ENCODE peak calls at places on chromosomes 7 and 10, in four cellular contexts. One of them, this sample, is unnamed.

GRCh38 chr7:137932881-137933269 is 69.0 kb downstream of the CREB3L2 start:
- DNase-seq in K562: no peak
- DNase-seq in GM23248: peak; percentile 90
- DNase-seq in endodermal cell: no peak
- DNase-seq in this sample: no peak

GRCh38 chr10:127834221-127834620 is 58.5 kb downstream of the CLRN3 start:
- DNase-seq in endodermal cell: peak; percentile 28
- DNase-seq in GM23248: no peak
- DNase-seq in K562: no peak
- DNase-seq in this sample: no peak

GRCh38 chr7:142279616-142280015 is 21.8 kb upstream of the PRSS58 start:
- DNase-seq in GM23248: no peak
- DNase-seq in endodermal cell: no peak
- DNase-seq in K562: no peak
- DNase-seq in this sample: no peak

GRCh38 chr10:63166742-63167258 is 33.7 kb downstream of the NRBF2 start:
- DNase-seq in GM23248: peak; percentile 82
- DNase-seq in K562: peak; percentile 40
- DNase-seq in endodermal cell: no peak
- DNase-seq in this sample: peak; percentile 75

GRCh38 chr10:7075110-7075509 is 335.7 kb downstream of the SFMBT2 start:
- DNase-seq in K562: no peak
- DNase-seq in endodermal cell: no peak
- DNase-seq in GM23248: no peak
- DNase-seq in this sample: no peak

GRCh38 chr10:71052261-71052660 is 160.1 kb upstream of the UNC5B start:
- DNase-seq in endodermal cell: no peak
- DNase-seq in K562: no peak
- DNase-seq in GM23248: no peak
- DNase-seq in this sample: no peak

GRCh38 chr7:36309301-36309700 is 80.4 kb upstream of the ANLN start:
- DNase-seq in K562: no peak
- DNase-seq in GM23248: no peak
- DNase-seq in endodermal cell: peak; percentile 51
- DNase-seq in this sample: no peak

GRCh38 chr7:30920021-30920583 is 8.4 kb downstream of the AQP1 start:
- DNase-seq in K562: no peak
- DNase-seq in endodermal cell: peak; percentile 38
- DNase-seq in GM23248: peak; percentile 61
- DNase-seq in this sample: no peak

GRCh38 chr7:2782565-2782964 is 61.5 kb downstream of the GNA12 start:
- DNase-seq in K562: no peak
- DNase-seq in endodermal cell: no peak
- DNase-seq in GM23248: no peak
- DNase-seq in this sample: no peak

GRCh38 chr10:29600067-29600466 is 34.7 kb downstream of the SVIL start:
- DNase-seq in endodermal cell: no peak
- DNase-seq in GM23248: peak; percentile 65
- DNase-seq in K562: no peak
- DNase-seq in this sample: no peak

GRCh38 chr7:117682681-117683385 is 190.4 kb downstream of the CTTNBP2 start:
- DNase-seq in endodermal cell: peak; percentile 68
- DNase-seq in GM23248: peak; percentile 2
- DNase-seq in K562: no peak
- DNase-seq in this sample: no peak

GRCh38 chr10:90125966-90126600 is 424.7 kb downstream of the KIF20B start:
- DNase-seq in K562: no peak
- DNase-seq in GM23248: no peak
- DNase-seq in endodermal cell: no peak
- DNase-seq in this sample: no peak

GRCh38 chr10:132158810-132159209 is 27.9 kb upstream of the DPYSL4 start:
- DNase-seq in GM23248: no peak
- DNase-seq in K562: no peak
- DNase-seq in endodermal cell: no peak
- DNase-seq in this sample: no peak

GRCh38 chr10:121078672-121079102 is 227.5 kb downstream of the WDR11 start:
- DNase-seq in endodermal cell: peak; percentile 44
- DNase-seq in K562: no peak
- DNase-seq in GM23248: no peak
- DNase-seq in this sample: no peak

GRCh38 chr7:128405345-128406146 is 4.2 kb downstream of the IMPDH1 start:
- DNase-seq in endodermal cell: peak; percentile 80
- DNase-seq in K562: peak; percentile 98
- DNase-seq in GM23248: peak; percentile 75
- DNase-seq in this sample: peak; percentile 87

GRCh38 chr10:53899463-53899862 is 901.6 kb downstream of the PCDH15 start:
- DNase-seq in GM23248: no peak
- DNase-seq in endodermal cell: no peak
- DNase-seq in K562: no peak
- DNase-seq in this sample: no peak

GRCh38 chr7:143929224-143929920 is 5.7 kb upstream of the OR2F2 start:
- DNase-seq in GM23248: peak; percentile 55
- DNase-seq in K562: no peak
- DNase-seq in endodermal cell: no peak
- DNase-seq in this sample: no peak

GRCh38 chr7:133452611-133453010 is 199.7 kb downstream of the EXOC4 start:
- DNase-seq in K562: no peak
- DNase-seq in endodermal cell: no peak
- DNase-seq in GM23248: no peak
- DNase-seq in this sample: no peak

GRCh38 chr10:11830836-11831519 is 7.8 kb downstream of the PROSER2 start:
- DNase-seq in endodermal cell: peak; percentile 68
- DNase-seq in K562: no peak
- DNase-seq in GM23248: no peak
- DNase-seq in this sample: no peak

GRCh38 chr10:30185916-30186315 is 126.5 kb upstream of the JCAD start:
- DNase-seq in GM23248: peak; percentile 92
- DNase-seq in endodermal cell: no peak
- DNase-seq in K562: no peak
- DNase-seq in this sample: no peak

GRCh38 chr10:74955796-74956195 is 129.4 kb downstream of the KAT6B start:
- DNase-seq in K562: no peak
- DNase-seq in GM23248: no peak
- DNase-seq in endodermal cell: no peak
- DNase-seq in this sample: no peak

GRCh38 chr10:110141747-110142625 is 65.4 kb upstream of the MXI1 start:
- DNase-seq in endodermal cell: no peak
- DNase-seq in K562: no peak
- DNase-seq in GM23248: no peak
- DNase-seq in this sample: no peak

GRCh38 chr7:115869811-115870210 is 160.8 kb downstream of the TFEC start:
- DNase-seq in GM23248: no peak
- DNase-seq in endodermal cell: no peak
- DNase-seq in K562: no peak
- DNase-seq in this sample: no peak

GRCh38 chr7:85456254-85456653 is 269.4 kb upstream of the SEMA3D start:
- DNase-seq in GM23248: no peak
- DNase-seq in K562: no peak
- DNase-seq in endodermal cell: no peak
- DNase-seq in this sample: no peak

GRCh38 chr10:17003151-17003550 is 126.5 kb downstream of the CUBN start:
- DNase-seq in GM23248: peak; percentile 93
- DNase-seq in endodermal cell: peak; percentile 29
- DNase-seq in K562: peak; percentile 68
- DNase-seq in this sample: no peak

GRCh38 chr10:11180228-11180627 is 162.6 kb downstream of the CELF2 start:
- DNase-seq in GM23248: no peak
- DNase-seq in endodermal cell: no peak
- DNase-seq in K562: peak; percentile 21
- DNase-seq in this sample: no peak

GRCh38 chr10:79298403-79299244 is 48.6 kb upstream of the PPIF start:
- DNase-seq in K562: peak; percentile 73
- DNase-seq in endodermal cell: no peak
- DNase-seq in GM23248: peak; percentile 100
- DNase-seq in this sample: no peak

GRCh38 chr7:159026271-159027047 is 118.2 kb downstream of the VIPR2 start:
- DNase-seq in endodermal cell: peak; percentile 67
- DNase-seq in GM23248: no peak
- DNase-seq in K562: no peak
- DNase-seq in this sample: peak; percentile 93

GRCh38 chr7:159025161-159025779 is 119.4 kb downstream of the VIPR2 start:
- DNase-seq in K562: no peak
- DNase-seq in endodermal cell: peak; percentile 24
- DNase-seq in GM23248: no peak
- DNase-seq in this sample: no peak

GRCh38 chr7:159028456-159029401 is 115.9 kb downstream of the VIPR2 start:
- DNase-seq in K562: no peak
- DNase-seq in endodermal cell: peak; percentile 45
- DNase-seq in GM23248: no peak
- DNase-seq in this sample: no peak

GRCh38 chr7:159027091-159027802 is 117.4 kb downstream of the VIPR2 start:
- DNase-seq in K562: no peak
- DNase-seq in GM23248: no peak
- DNase-seq in endodermal cell: peak; percentile 54
- DNase-seq in this sample: peak; percentile 56

DNA sequence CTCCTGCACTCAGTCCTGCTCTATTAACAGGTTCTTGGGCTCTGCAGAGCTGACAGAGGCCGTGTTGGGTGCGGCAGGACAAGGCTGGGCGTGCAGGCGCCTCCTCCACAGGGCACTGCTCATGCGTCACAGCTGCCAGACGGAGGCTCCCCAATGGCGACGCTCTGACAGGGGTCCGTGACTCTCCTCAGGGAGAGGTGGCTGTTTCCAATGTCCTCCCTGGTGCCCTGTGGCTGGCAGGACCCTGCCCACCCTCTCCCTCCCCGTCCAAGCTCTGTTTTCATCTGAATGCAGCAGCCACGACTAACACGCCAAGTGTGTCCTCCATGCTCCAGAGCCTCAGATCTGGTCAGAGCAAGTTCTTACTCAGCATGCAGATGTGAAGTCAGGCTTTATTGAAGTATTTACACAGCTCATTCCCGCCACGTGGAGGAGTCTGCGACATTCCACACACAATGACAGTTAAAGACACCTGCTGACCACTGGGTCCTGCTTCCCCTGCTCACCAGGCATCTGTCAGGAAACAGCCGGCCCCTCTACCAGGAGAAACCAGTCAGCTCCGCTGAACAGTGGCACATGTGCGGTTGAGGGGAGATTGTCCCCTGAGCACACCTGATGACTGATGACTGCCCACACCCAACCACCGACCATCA is 116.7 kb downstream of the VIPR2 start:
- DNase-seq in GM23248: peak; percentile 42
- DNase-seq in K562: no peak
- DNase-seq in endodermal cell: peak; percentile 58
- DNase-seq in this sample: peak; percentile 39
- H3K4me3 ChIP-seq in GM23248: no peak overlapping the region
- H3K4me3 ChIP-seq in K562: no peak overlapping the region
- H3K4me3 ChIP-seq in endodermal cell: no peak overlapping the region
- H3K4me3 ChIP-seq in this sample: no peak overlapping the region

GRCh38 chr10:133328358-133329343 is 8.0 kb downstream of the CALY start:
- DNase-seq in GM23248: no peak
- DNase-seq in endodermal cell: no peak
- DNase-seq in K562: no peak
- DNase-seq in this sample: no peak
- H3K9ac ChIP-seq in GM23248: no peak overlapping the region
- H3K9ac ChIP-seq in endodermal cell: no peak overlapping the region
- H3K9ac ChIP-seq in K562: peak overlapping the region; percentile 13
- H3K9ac ChIP-seq in this sample: no peak overlapping the region

GRCh38 chr10:102514487-102515311 is 10.9 kb downstream of the SUFU start:
- DNase-seq in endodermal cell: no peak
- DNase-seq in K562: no peak
- DNase-seq in GM23248: peak; percentile 9
- DNase-seq in this sample: no peak
- H3K4me3 ChIP-seq in endodermal cell: no peak overlapping the region
- H3K4me3 ChIP-seq in K562: no peak overlapping the region
- H3K4me3 ChIP-seq in GM23248: no peak overlapping the region
- H3K4me3 ChIP-seq in this sample: no peak overlapping the region

GRCh38 chr7:74025745-74026144 is 2.2 kb upstream of the ELN start:
- DNase-seq in GM23248: no peak
- DNase-seq in K562: no peak
- DNase-seq in endodermal cell: no peak
- DNase-seq in this sample: no peak

GRCh38 chr7:74027683-74028320 is at the start of gene ELN:
- DNase-seq in GM23248: peak; percentile 62
- DNase-seq in endodermal cell: peak; percentile 72
- DNase-seq in K562: no peak
- DNase-seq in this sample: peak; percentile 56

GRCh38 chr7:74025146-74025545 is 2.8 kb upstream of the ELN start:
- DNase-seq in GM23248: no peak
- DNase-seq in K562: no peak
- DNase-seq in endodermal cell: no peak
- DNase-seq in this sample: no peak

GRCh38 chr7:74027124-74027682 is 770 bp upstream of the ELN start:
- DNase-seq in endodermal cell: no peak
- DNase-seq in K562: no peak
- DNase-seq in GM23248: no peak
- DNase-seq in this sample: no peak

DNA sequence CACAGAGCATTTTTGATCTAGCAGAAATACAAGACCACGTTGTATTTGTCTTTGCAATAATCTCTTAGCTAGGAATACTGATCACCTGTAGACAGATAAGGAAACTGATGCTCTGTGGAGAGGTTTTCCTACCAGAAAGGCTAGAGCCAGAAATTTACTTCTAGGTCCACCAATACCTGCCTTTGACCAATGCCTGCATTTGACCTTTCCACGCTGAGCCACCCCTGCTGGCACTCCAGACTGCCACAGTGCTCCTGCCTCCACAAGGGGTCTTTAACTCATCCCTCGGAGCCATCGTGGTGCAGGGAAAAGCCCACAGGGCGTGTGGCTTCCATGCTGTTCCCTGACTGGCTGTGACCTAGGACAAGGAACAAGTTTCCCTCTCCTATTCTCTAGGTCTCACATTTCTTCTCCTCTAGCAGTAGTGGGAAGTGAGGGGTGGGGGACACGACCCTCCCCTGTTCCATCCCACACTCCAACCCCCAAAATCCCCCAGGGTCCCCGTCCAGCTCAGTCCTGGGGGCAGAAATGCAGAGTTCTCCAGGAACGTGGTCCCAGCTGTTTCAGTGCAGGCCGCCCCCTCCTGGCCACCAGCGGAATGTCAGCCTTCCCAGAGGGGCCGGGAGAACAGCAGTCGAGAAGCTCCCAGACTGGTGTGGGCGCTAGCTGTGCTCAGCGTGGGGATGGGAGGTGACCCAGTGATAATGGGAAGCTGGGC is 1.4 kb upstream of the ELN start:
- DNase-seq in K562: peak; percentile 83
- DNase-seq in GM23248: peak; percentile 76
- DNase-seq in endodermal cell: peak; percentile 96
- DNase-seq in this sample: peak; percentile 76
- H3K9ac ChIP-seq in K562: peak overlapping the region; percentile 10
- H3K9ac ChIP-seq in GM23248: no peak overlapping the region
- H3K9ac ChIP-seq in endodermal cell: no peak overlapping the region
- H3K9ac ChIP-seq in this sample: no peak overlapping the region

GRCh38 chr7:1040790-1041189 is 3.6 kb upstream of the GPR146 start:
- DNase-seq in K562: peak; percentile 37
- DNase-seq in GM23248: peak; percentile 81
- DNase-seq in endodermal cell: no peak
- DNase-seq in this sample: peak; percentile 72
- H3K4me3 ChIP-seq in K562: no peak overlapping the region
- H3K4me3 ChIP-seq in GM23248: peak overlapping the region; percentile 40
- H3K4me3 ChIP-seq in endodermal cell: no peak overlapping the region
- H3K4me3 ChIP-seq in this sample: peak overlapping the region; percentile 4

GRCh38 chr7:100444311-100445278 is 8.3 kb upstream of the PPP1R35 start:
- DNase-seq in endodermal cell: peak; percentile 57
- DNase-seq in K562: peak; percentile 84
- DNase-seq in GM23248: peak; percentile 80
- DNase-seq in this sample: no peak
- H3K9ac ChIP-seq in endodermal cell: no peak overlapping the region
- H3K9ac ChIP-seq in K562: peak overlapping the region; percentile 88
- H3K9ac ChIP-seq in GM23248: peak overlapping the region; percentile 44
- H3K9ac ChIP-seq in this sample: no peak overlapping the region

GRCh38 chr7:50315193-50315592 is 10.7 kb downstream of the IKZF1 start:
- DNase-seq in K562: no peak
- DNase-seq in endodermal cell: no peak
- DNase-seq in GM23248: no peak
- DNase-seq in this sample: no peak
- H3K4me3 ChIP-seq in K562: no peak overlapping the region
- H3K4me3 ChIP-seq in endodermal cell: no peak overlapping the region
- H3K4me3 ChIP-seq in GM23248: no peak overlapping the region
- H3K4me3 ChIP-seq in this sample: no peak overlapping the region

This sample was measured in neural progenitor cell.